ENCODE peak calls at places on chromosomes 6 and 20, in six cellular contexts. U is RWPE1; A is CD8-positive, alpha-beta T cell; E is pancreas; J is right lobe of liver; F is psoas muscle. O is an unnamed sample.

GRCh38 chr6:40286721-40287120 is 300.4 kb downstream of the LRFN2 start:
- DNase-seq in F (no peak), U (no peak), J (no peak), E (no peak), A (no peak), O (no peak)

GRCh38 chr6:145562771-145563615 is 172.3 kb downstream of the EPM2A start:
- DNase-seq in U (no peak), A (no peak), F (no peak), J (no peak), E (no peak), O (no peak)

GRCh38 chr6:156269751-156270369 is 507.3 kb upstream of the ARID1B start:
- DNase-seq in J (no peak), U (no peak), E (no peak), F (no peak), A (no peak), O (no peak)

GRCh38 chr6:47419621-47420020 is 58.0 kb upstream of the CD2AP start:
- DNase-seq in J (no peak), F (no peak), U (no peak), E (no peak), A (no peak), O (no peak)

GRCh38 chr20:45406260-45407066 is 1.6 kb upstream of the DBNDD2 start:
- DNase-seq in U (peak; percentile 77), A (peak; percentile 46), E (peak; percentile 81), F (peak; percentile 84), J (peak; percentile 61), O (peak; percentile 90)

GRCh38 chr20:10430000-10430466 is 4.0 kb downstream of the MKKS start:
- DNase-seq in F (no peak), E (no peak), J (no peak), U (peak; percentile 56), A (no peak), O (no peak)

GRCh38 chr20:35615667-35616464 is at the start of gene SPAG4:
- DNase-seq in E (peak; percentile 100), F (peak; percentile 99), J (peak; percentile 100), A (peak; percentile 100), U (peak; percentile 100), O (peak; percentile 99)

GRCh38 chr20:19114410-19114809 is 98.0 kb upstream of the SLC24A3 start:
- DNase-seq in F (no peak), A (no peak), E (no peak), U (no peak), J (no peak), O (no peak)

GRCh38 chr6:157219201-157220200 is 103.8 kb downstream of the TMEM242 start:
- DNase-seq in E (no peak), U (peak; percentile 22), A (no peak), J (no peak), F (no peak), O (peak; percentile 72)

GRCh38 chr6:4939241-4939640 is 64.6 kb downstream of the RPP40 start:
- DNase-seq in F (no peak), J (no peak), U (no peak), E (no peak), A (no peak), O (no peak)

GRCh38 chr20:16189371-16189770 is 383.9 kb downstream of the KIF16B start:
- DNase-seq in J (no peak), U (no peak), A (no peak), E (no peak), F (no peak), O (no peak)

GRCh38 chr20:33686008-33686983 is at the start of gene E2F1:
- DNase-seq in A (peak; percentile 93), J (peak; percentile 96), E (peak; percentile 97), F (peak; percentile 97), U (peak; percentile 99), O (peak; percentile 96)

GRCh38 chr6:142474446-142475289 is 172.9 kb downstream of the ADGRG6 start:
- DNase-seq in U (peak; percentile 56), J (no peak), E (no peak), F (no peak), A (no peak), O (no peak)

GRCh38 chr20:8443464-8444072 is 311.5 kb downstream of the PLCB1 start:
- DNase-seq in E (no peak), U (no peak), J (no peak), A (no peak), F (no peak), O (no peak)

GRCh38 chr6:111750753-111751684 is 122.2 kb downstream of the FYN start:
- DNase-seq in F (no peak), J (no peak), U (no peak), A (peak; percentile 64), E (no peak), O (no peak)

GRCh38 chr20:39264506-39265172 is 302.5 kb downstream of the DHX35 start:
- DNase-seq in F (peak; percentile 65), A (peak; percentile 19), J (peak; percentile 64), E (no peak), U (peak; percentile 97), O (no peak)

GRCh38 chr6:157613011-157613522 is 210.0 kb upstream of the SNX9 start:
- DNase-seq in U (peak; percentile 92), J (no peak), F (no peak), A (no peak), E (no peak), O (no peak)

GRCh38 chr6:48542191-48542590 is 431.2 kb upstream of the PTCHD4 start:
- DNase-seq in E (no peak), F (no peak), U (no peak), J (no peak), A (no peak), O (no peak)

GRCh38 chr6:52909531-52909930 is at the start of gene GSTA3:
- DNase-seq in A (no peak), F (no peak), U (no peak), E (no peak), J (no peak), O (no peak)

GRCh38 chr6:72524011-72524645 is 97.7 kb upstream of the KCNQ5 start:
- DNase-seq in A (no peak), F (no peak), U (peak; percentile 31), J (no peak), E (no peak), O (no peak)

GRCh38 chr6:14575961-14576360 is 458.4 kb downstream of the CD83 start:
- DNase-seq in F (no peak), A (no peak), U (no peak), E (no peak), J (no peak), O (no peak)

GRCh38 chr6:53532942-53533341 is 12.0 kb downstream of the GCLC start:
- DNase-seq in J (no peak), U (no peak), A (no peak), E (no peak), F (no peak), O (no peak)

GRCh38 chr6:160265869-160266476 is 7.4 kb upstream of the SLC22A2 start:
- DNase-seq in U (no peak), J (no peak), E (no peak), A (no peak), F (no peak), O (no peak)
- H3K27ac ChIP-seq in U (no peak overlapping the region), J (no peak overlapping the region), E (no peak overlapping the region), A (no peak overlapping the region), F (no peak overlapping the region), O (no peak overlapping the region)

GRCh38 chr20:50919567-50919966 is 11.7 kb downstream of the ADNP start:
- DNase-seq in U (peak; percentile 98), F (peak; percentile 61), J (no peak), A (no peak), E (no peak), O (no peak)
- TF ChIP-seq CTCF in U (no peak), F (no peak), J (no peak), A (no peak), E (no peak), O (no peak)

GRCh38 chr6:158797331-158798202 is 21.6 kb downstream of the EZR start:
- DNase-seq in U (no peak), F (no peak), J (no peak), E (no peak), A (no peak), O (no peak)
- H3K27ac ChIP-seq in U (no peak overlapping the region), F (no peak overlapping the region), J (peak overlapping the region; percentile 83), E (peak overlapping the region; percentile 90), A (no peak overlapping the region), O (peak overlapping the region; percentile 61)

GRCh38 chr6:75205776-75206334 is at the start of gene COL12A1:
- DNase-seq in U (peak; percentile 90), F (peak; percentile 95), E (peak; percentile 86), A (no peak), J (no peak), O (peak; percentile 97)
- TF ChIP-seq CTCF in U (peak; percentile 12), F (no peak), E (no peak), A (no peak), J (no peak), O (no peak)

DNA sequence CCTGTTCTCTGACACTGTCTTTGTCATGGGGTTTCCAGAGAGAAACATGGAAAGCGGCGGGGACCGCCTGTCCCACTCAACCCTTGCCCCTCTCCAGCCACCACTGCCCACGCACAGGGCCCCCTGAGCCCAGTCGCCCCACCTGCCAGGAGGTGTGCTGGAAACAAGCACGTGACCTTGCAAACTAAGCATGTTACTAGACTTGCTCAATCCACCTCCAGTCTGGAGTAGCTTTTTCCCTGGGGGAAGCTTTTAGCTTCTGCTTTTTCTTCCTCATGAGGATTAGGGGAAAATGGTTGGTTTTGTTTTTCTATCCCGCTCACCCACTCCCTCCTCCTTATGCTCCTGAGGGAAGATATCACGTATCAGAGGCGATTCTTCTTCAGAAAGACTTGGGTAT is 105.7 kb downstream of the PLEKHG1 start:
- DNase-seq in E (no peak), U (no peak), J (no peak), F (no peak), A (no peak), O (no peak)
- H3K27ac ChIP-seq in E (no peak overlapping the region), U (no peak overlapping the region), J (no peak overlapping the region), F (no peak overlapping the region), A (no peak overlapping the region), O (no peak overlapping the region)

DNA sequence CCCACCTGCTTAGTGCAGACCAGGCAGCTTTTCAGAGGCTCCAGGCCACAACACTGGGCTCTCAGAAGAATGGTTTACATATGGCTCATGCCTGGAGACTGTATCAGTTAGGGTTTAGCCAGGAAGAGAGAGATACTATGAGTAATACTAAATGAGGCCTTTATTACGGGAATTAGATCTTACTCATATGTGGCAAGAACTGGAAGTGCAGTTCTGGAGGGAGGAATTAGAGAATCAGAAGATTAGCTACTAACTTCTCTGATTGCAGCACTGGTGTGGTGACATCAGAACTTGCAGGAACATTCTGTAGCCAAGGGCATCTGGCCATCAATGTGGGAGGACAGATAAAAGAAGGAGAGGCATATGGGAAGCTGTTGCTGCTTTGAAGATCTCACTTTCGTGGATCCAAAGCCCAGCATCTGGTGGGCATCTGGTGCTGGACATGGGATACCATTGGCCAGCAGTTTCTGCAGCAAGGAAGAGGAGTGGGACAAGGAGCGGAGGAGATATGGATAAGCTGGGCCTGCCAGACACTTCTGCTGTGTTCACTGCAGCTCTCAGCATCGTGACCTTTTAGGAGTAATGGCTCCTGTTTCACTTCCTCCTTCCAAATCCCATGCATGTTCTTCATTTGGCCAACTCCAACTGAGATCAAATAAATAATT is 248.5 kb downstream of the BTBD3 start:
- DNase-seq in J (no peak), A (no peak), E (no peak), F (peak; percentile 20), U (peak; percentile 13), O (peak; percentile 75)
- TF ChIP-seq CTCF in J (no peak), A (no peak), E (no peak), F (no peak), U (no peak), O (no peak)

DNA sequence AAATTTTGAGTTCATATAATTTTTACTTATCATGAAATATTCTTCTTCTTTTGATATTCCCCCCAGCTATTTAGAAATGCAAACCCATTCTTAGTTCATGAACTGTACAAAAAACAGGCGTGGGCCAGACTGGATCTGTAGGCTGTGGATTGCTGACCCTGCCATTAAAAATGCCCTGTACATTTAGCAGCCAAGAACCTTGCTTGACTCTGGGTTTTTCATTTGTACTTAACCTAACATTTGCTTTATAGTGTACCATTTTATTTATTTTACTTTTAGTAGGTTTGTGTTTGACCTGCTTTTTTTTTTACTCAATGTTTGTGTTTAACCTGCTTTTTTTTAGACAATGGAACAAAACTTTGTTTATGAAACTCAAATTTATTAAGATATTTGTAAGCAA is 14.9 kb downstream of the CD109 start:
- DNase-seq in U (no peak), E (no peak), A (no peak), F (no peak), J (no peak), O (no peak)
- H3K27ac ChIP-seq in U (no peak overlapping the region), E (no peak overlapping the region), A (no peak overlapping the region), F (no peak overlapping the region), J (no peak overlapping the region), O (no peak overlapping the region)

O was measured in coronary artery.